ENCODE peak calls at places on chromosomes 7 and 10, in five cellular contexts. X is adrenal gland, S is breast epithelium, F is transverse colon, N is GM12892. Q is an unnamed sample.

GRCh38 chr10:103820101-103821062 is 35.0 kb downstream of the SH3PXD2A start:
- DNase-seq in X (peak), S (peak), F (peak), N (no peak), Q (no peak)

GRCh38 chr7:82167568-82168314 is 275.8 kb downstream of the CACNA2D1 start:
- DNase-seq in X (no peak), S (no peak), F (no peak), N (no peak), Q (no peak)

GRCh38 chr7:116354546-116355422 is 144.4 kb downstream of the TES start:
- DNase-seq in X (peak), S (peak), F (peak), N (no peak), Q (peak)

GRCh38 chr10:46551701-46552525 is 4.5 kb downstream of the GPRIN2 start:
- DNase-seq in X (peak), S (no peak), F (peak), N (no peak), Q (no peak)

GRCh38 chr10:112739219-112739969 is 210.7 kb upstream of the TCF7L2 start:
- DNase-seq in X (no peak), S (no peak), F (no peak), N (no peak), Q (no peak)

GRCh38 chr10:124291009-124291671 is 127.6 kb downstream of the OAT start:
- DNase-seq in X (peak), S (no peak), F (peak), N (no peak), Q (no peak)

GRCh38 chr10:69237528-69238159 is 17.5 kb downstream of the HKDC1 start:
- DNase-seq in X (peak), S (peak), F (peak), N (peak), Q (peak)

GRCh38 chr10:71852335-71852937 is 1.4 kb upstream of the PSAP start:
- DNase-seq in X (peak), S (no peak), F (peak), N (no peak), Q (no peak)

GRCh38 chr7:159013181-159013690 is 131.4 kb downstream of the VIPR2 start:
- DNase-seq in X (no peak), S (no peak), F (no peak), N (no peak), Q (no peak)

GRCh38 chr10:21693418-21693817 is 159.4 kb downstream of the MLLT10 start:
- DNase-seq in X (no peak), S (no peak), F (no peak), N (no peak), Q (no peak)

GRCh38 chr7:56097700-56098099 is 4.9 kb upstream of the PHKG1 start:
- DNase-seq in X (peak), S (no peak), F (no peak), N (no peak), Q (peak)

GRCh38 chr10:71045188-71045841 is 156.9 kb upstream of the PCBD1 start:
- DNase-seq in X (peak), S (no peak), F (no peak), N (no peak), Q (no peak)

GRCh38 chr10:69362471-69362954 is 54.2 kb downstream of the TACR2 start:
- DNase-seq in X (peak), S (peak), F (peak), N (no peak), Q (peak)

GRCh38 chr7:83820641-83821040 is 171.7 kb upstream of the SEMA3E start:
- DNase-seq in X (no peak), S (no peak), F (no peak), N (no peak), Q (no peak)

GRCh38 chr10:48697091-48697490 is 12.4 kb downstream of the WDFY4 start:
- DNase-seq in X (no peak), S (no peak), F (no peak), N (no peak), Q (no peak)

GRCh38 chr7:2999078-2999500 is 44.6 kb downstream of the CARD11 start:
- DNase-seq in X (no peak), S (no peak), F (no peak), N (no peak), Q (no peak)

GRCh38 chr10:71748671-71749191 is 24.6 kb downstream of the VSIR start:
- DNase-seq in X (peak), S (peak), F (peak), N (peak), Q (no peak)

GRCh38 chr7:85125679-85126078 is 61.2 kb downstream of the SEMA3D start:
- DNase-seq in X (no peak), S (no peak), F (no peak), N (no peak), Q (no peak)

GRCh38 chr10:1215862-1216575 is 159.8 kb downstream of the WDR37 start:
- DNase-seq in X (no peak), S (no peak), F (no peak), N (no peak), Q (no peak)

GRCh38 chr7:69934475-69934903 is 336.2 kb downstream of the AUTS2 start:
- DNase-seq in X (no peak), S (no peak), F (no peak), N (no peak), Q (no peak)

GRCh38 chr7:54944179-54944578 is 74.6 kb upstream of the EGFR start:
- DNase-seq in X (no peak), S (no peak), F (no peak), N (no peak), Q (no peak)

GRCh38 chr7:112550468-112551060 is 69.8 kb downstream of the LSMEM1 start:
- DNase-seq in X (peak), S (no peak), F (no peak), N (no peak), Q (peak)

GRCh38 chr10:65570143-65571010 is 1355.5 kb upstream of the LRRTM3 start:
- DNase-seq in X (no peak), S (peak), F (peak), N (no peak), Q (peak)

GRCh38 chr10:15567952-15568351 is 151.8 kb downstream of the ITGA8 start:
- DNase-seq in X (no peak), S (no peak), F (no peak), N (no peak), Q (no peak)

GRCh38 chr7:130917669-130918128 is 183.7 kb upstream of the KLF14 start:
- DNase-seq in X (no peak), S (no peak), F (no peak), N (no peak), Q (no peak)

GRCh38 chr7:47819054-47819920 is 129.0 kb downstream of the PKD1L1 start:
- DNase-seq in X (peak), S (peak), F (peak), N (no peak), Q (peak)

GRCh38 chr10:110918633-110919348 is at the start of gene BBIP1:
- DNase-seq in X (no peak), S (no peak), F (no peak), N (peak), Q (peak)
- TF ChIP-seq POLR2A in X (peak), S (peak), F (peak), N (peak), Q (peak)

GRCh38 chr10:110503528-110504110 is 5.9 kb downstream of the DUSP5 start:
- DNase-seq in X (no peak), S (no peak), F (no peak), N (no peak), Q (no peak)
- TF ChIP-seq POLR2A in X (no peak), S (no peak), F (no peak), N (no peak), Q (no peak)

GRCh38 chr7:6178273-6179029 is 94.0 kb downstream of the CYTH3 start:
- DNase-seq in X (peak), S (no peak), F (no peak), N (no peak), Q (no peak)
- TF ChIP-seq POLR2A in X (no peak), S (no peak), F (no peak), N (no peak), Q (no peak)

GRCh38 chr10:88582806-88583583 is at the start of gene RNLS:
- DNase-seq in X (peak), S (peak), F (peak), N (peak), Q (peak)
- TF ChIP-seq POLR2A in X (peak), S (no peak), F (peak), N (peak), Q (peak)

GRCh38 chr10:132897516-132898381 is 44.6 kb downstream of the CFAP46 start:
- DNase-seq in X (no peak), S (no peak), F (no peak), N (no peak), Q (no peak)
- TF ChIP-seq POLR2A in X (no peak), S (no peak), F (no peak), N (no peak), Q (no peak)